ENCODE peak calls at places on chromosomes 11 and 22, in six cellular contexts. F is coronary artery; K is RWPE1; N is HFFc6; I is fibroblast of villous mesenchyme; X is CD8-positive, alpha-beta T cell. B is an unnamed sample.

GRCh38 chr11:26247340-26247739 is 84.6 kb upstream of the ANO3 start:
- DNase-seq in F (no peak), K (no peak), N (peak), I (peak), X (no peak), B (no peak)

GRCh38 chr22:23774922-23775436 is 2.3 kb downstream of the MMP11 start:
- DNase-seq in F (no peak), K (no peak), N (peak), I (peak), X (no peak), B (no peak)

GRCh38 chr11:68036717-68037239 is 2.0 kb upstream of the TCIRG1 start:
- DNase-seq in F (no peak), K (no peak), N (no peak), I (no peak), X (peak), B (no peak)

GRCh38 chr11:131408011-131408640 is 37.7 kb downstream of the NTM start:
- DNase-seq in F (no peak), K (peak), N (peak), I (peak), X (no peak), B (no peak)

GRCh38 chr11:22938691-22939090 is 78.4 kb upstream of the CCDC179 start:
- DNase-seq in F (no peak), K (no peak), N (no peak), I (no peak), X (no peak), B (no peak)

GRCh38 chr22:48705159-48705916 is 1122.3 kb downstream of the BRD1 start:
- DNase-seq in F (no peak), K (no peak), N (no peak), I (no peak), X (no peak), B (no peak)

GRCh38 chr11:62223095-62223494 is 14.6 kb downstream of the SCGB2A1 start:
- DNase-seq in F (no peak), K (no peak), N (no peak), I (no peak), X (no peak), B (no peak)

GRCh38 chr11:32325187-32325586 is 110.2 kb downstream of the WT1 start:
- DNase-seq in F (no peak), K (no peak), N (no peak), I (peak), X (no peak), B (no peak)

GRCh38 chr11:61697093-61697492 is 16.9 kb downstream of the DAGLA start:
- DNase-seq in F (no peak), K (peak), N (peak), I (no peak), X (no peak), B (no peak)

GRCh38 chr11:30406978-30407762 is 84.3 kb downstream of the ARL14EP start:
- DNase-seq in F (no peak), K (no peak), N (no peak), I (no peak), X (no peak), B (no peak)

GRCh38 chr11:21625982-21626381 is 566.9 kb upstream of the ANO5 start:
- DNase-seq in F (no peak), K (no peak), N (no peak), I (no peak), X (no peak), B (no peak)

GRCh38 chr22:31957970-31958594 is 13.7 kb downstream of the YWHAH start:
- DNase-seq in F (no peak), K (no peak), N (no peak), I (no peak), X (no peak), B (no peak)

GRCh38 chr11:46826310-46827044 is 19.6 kb downstream of the CKAP5 start:
- DNase-seq in F (peak), K (peak), N (peak), I (peak), X (peak), B (peak)

GRCh38 chr11:115194798-115195101 is 309.5 kb downstream of the CADM1 start:
- DNase-seq in F (no peak), K (no peak), N (no peak), I (no peak), X (no peak), B (no peak)

GRCh38 chr11:121489823-121490222 is 37.1 kb upstream of the SORL1-AS1 start:
- DNase-seq in F (no peak), K (no peak), N (no peak), I (no peak), X (no peak), B (no peak)

GRCh38 chr11:3159296-3160190 is 5.6 kb downstream of the OSBPL5 start:
- DNase-seq in F (no peak), K (no peak), N (no peak), I (no peak), X (peak), B (no peak)

GRCh38 chr11:71282581-71283351 is 30.4 kb upstream of the SHANK2 start:
- DNase-seq in F (peak), K (no peak), N (no peak), I (no peak), X (no peak), B (peak)

GRCh38 chr11:42770444-42771065 is 541.2 kb upstream of the API5 start:
- DNase-seq in F (no peak), K (no peak), N (no peak), I (no peak), X (no peak), B (no peak)

GRCh38 chr11:126318642-126319373 is 14.9 kb downstream of the DCPS start:
- DNase-seq in F (no peak), K (peak), N (peak), I (peak), X (peak), B (no peak)

GRCh38 chr22:38554281-38554680 is 15.7 kb downstream of the DMC1 start:
- DNase-seq in F (no peak), K (no peak), N (peak), I (peak), X (no peak), B (no peak)

GRCh38 chr11:36454991-36455611 is 55.0 kb downstream of the TRAF6 start:
- DNase-seq in F (no peak), K (no peak), N (no peak), I (peak), X (no peak), B (no peak)

GRCh38 chr22:37273126-37273845 is 9.0 kb upstream of the CYTH4 start:
- DNase-seq in F (no peak), K (no peak), N (peak), I (peak), X (no peak), B (no peak)

GRCh38 chr11:70141490-70142014 is 61.5 kb upstream of the FADD start:
- DNase-seq in F (no peak), K (no peak), N (no peak), I (no peak), X (no peak), B (no peak)

GRCh38 chr11:122108192-122108799 is 7.7 kb downstream of the BLID start:
- DNase-seq in F (no peak), K (no peak), N (peak), I (peak), X (no peak), B (no peak)

GRCh38 chr11:130527648-130528300 is 79.3 kb downstream of the ADAMTS15 start:
- DNase-seq in F (peak), K (no peak), N (no peak), I (peak), X (no peak), B (no peak)

GRCh38 chr11:3609416-3610265 is 32.2 kb downstream of the ART5 start:
- DNase-seq in F (no peak), K (peak), N (peak), I (peak), X (no peak), B (no peak)

GRCh38 chr11:131495417-131495816 is 125.0 kb downstream of the NTM start:
- DNase-seq in F (no peak), K (no peak), N (no peak), I (no peak), X (no peak), B (no peak)

GRCh38 chr11:119062779-119063178 is 4.8 kb upstream of the VPS11 start:
- DNase-seq in F (no peak), K (no peak), N (peak), I (peak), X (no peak), B (no peak)

GRCh38 chr11:19558189-19558986 is 154.2 kb upstream of the NAV2 start:
- DNase-seq in F (peak), K (no peak), N (no peak), I (no peak), X (no peak), B (no peak)

GRCh38 chr11:19557185-19557584 is 155.5 kb upstream of the NAV2 start:
- DNase-seq in F (no peak), K (no peak), N (no peak), I (no peak), X (no peak), B (no peak)

GRCh38 chr11:19560156-19560555 is 152.5 kb upstream of the NAV2 start:
- DNase-seq in F (peak), K (no peak), N (no peak), I (no peak), X (no peak), B (peak)

GRCh38 chr11:19559746-19560145 is 152.9 kb upstream of the NAV2 start:
- DNase-seq in F (peak), K (no peak), N (no peak), I (no peak), X (no peak), B (no peak)

GRCh38 chr11:19557720-19558140 is 154.9 kb upstream of the NAV2 start:
- DNase-seq in F (peak), K (peak), N (peak), I (peak), X (peak), B (peak)
- TF ChIP-seq CTCF in F (peak), K (peak), N (peak), I (peak), X (peak), B (peak)

GRCh38 chr11:109644158-109644557 is 222.2 kb downstream of the C11orf87 start:
- DNase-seq in F (no peak), K (no peak), N (no peak), I (no peak), X (no peak), B (no peak)

GRCh38 chr11:109641549-109641948 is 219.6 kb downstream of the C11orf87 start:
- DNase-seq in F (no peak), K (peak), N (peak), I (peak), X (no peak), B (no peak)
- TF ChIP-seq CTCF in F (no peak), K (no peak), N (peak), I (peak), X (no peak), B (peak)

GRCh38 chr11:14262271-14262846 is 96.6 kb downstream of the RRAS2 start:
- DNase-seq in F (no peak), K (no peak), N (no peak), I (no peak), X (no peak), B (no peak)

GRCh38 chr11:14258177-14258935 is 100.6 kb downstream of the RRAS2 start:
- DNase-seq in F (no peak), K (peak), N (peak), I (peak), X (no peak), B (no peak)

GRCh38 chr11:14259870-14260269 is 99.1 kb downstream of the RRAS2 start:
- DNase-seq in F (no peak), K (no peak), N (no peak), I (no peak), X (no peak), B (no peak)

GRCh38 chr11:14261094-14261493 is 97.9 kb downstream of the RRAS2 start:
- DNase-seq in F (no peak), K (no peak), N (no peak), I (peak), X (no peak), B (no peak)

DNA sequence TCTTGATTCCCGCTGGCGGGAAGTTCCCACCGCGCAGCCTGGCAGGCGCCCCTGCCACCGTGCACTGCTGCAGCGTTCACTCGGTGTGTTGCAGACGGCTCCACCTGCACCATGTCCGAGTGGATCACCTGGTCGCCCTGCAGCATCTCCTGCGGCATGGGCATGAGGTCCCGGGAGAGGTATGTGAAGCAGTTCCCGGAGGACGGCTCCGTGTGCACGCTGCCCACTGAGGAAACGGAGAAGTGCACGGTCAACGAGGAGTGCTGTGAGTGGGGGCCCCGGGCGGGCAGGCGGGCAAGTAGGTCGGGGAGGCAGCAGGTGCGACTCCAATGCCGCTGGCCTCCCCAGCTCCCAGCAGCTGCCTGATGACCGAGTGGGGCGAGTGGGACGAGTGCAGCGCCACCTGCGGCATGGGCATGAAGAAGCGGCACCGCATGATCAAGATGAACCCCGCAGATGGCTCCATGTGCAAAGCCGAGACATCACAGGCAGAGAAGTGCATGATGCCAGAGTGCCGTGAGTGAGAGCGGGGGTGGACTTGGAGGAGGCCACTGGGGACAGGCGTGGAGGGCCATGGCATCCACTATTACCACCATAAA is 99.7 kb downstream of the RRAS2 start:
- DNase-seq in F (no peak), K (no peak), N (no peak), I (no peak), X (no peak), B (no peak)
- TF ChIP-seq CTCF in F (no peak), K (no peak), N (no peak), I (no peak), X (no peak), B (no peak)

GRCh38 chr11:13249992-13250391 is 27.6 kb upstream of the BMAL1 start:
- DNase-seq in F (no peak), K (peak), N (peak), I (no peak), X (no peak), B (no peak)
- TF ChIP-seq CTCF in F (no peak), K (no peak), N (peak), I (peak), X (no peak), B (peak)

GRCh38 chr22:27113211-27114030 is 456.0 kb downstream of the MIAT start:
- DNase-seq in F (peak), K (peak), N (peak), I (peak), X (no peak), B (no peak)
- TF ChIP-seq CTCF in F (no peak), K (no peak), N (no peak), I (no peak), X (no peak), B (no peak)

GRCh38 chr11:101390539-101390938 is 193.3 kb downstream of the TRPC6 start:
- DNase-seq in F (no peak), K (no peak), N (no peak), I (peak), X (no peak), B (no peak)
- TF ChIP-seq CTCF in F (no peak), K (peak), N (peak), I (peak), X (no peak), B (peak)

GRCh38 chr11:59164028-59164427 is 7.9 kb upstream of the DTX4 start:
- DNase-seq in F (no peak), K (no peak), N (no peak), I (no peak), X (no peak), B (no peak)

GRCh38 chr11:59157433-59157832 is 14.5 kb upstream of the DTX4 start:
- DNase-seq in F (no peak), K (no peak), N (no peak), I (no peak), X (no peak), B (no peak)

GRCh38 chr11:59152312-59152967 is 9.8 kb downstream of the FAM111A start:
- DNase-seq in F (no peak), K (no peak), N (no peak), I (no peak), X (no peak), B (no peak)

GRCh38 chr11:59154585-59154984 is 11.9 kb downstream of the FAM111A start:
- DNase-seq in F (no peak), K (no peak), N (no peak), I (no peak), X (no peak), B (no peak)

DNA sequence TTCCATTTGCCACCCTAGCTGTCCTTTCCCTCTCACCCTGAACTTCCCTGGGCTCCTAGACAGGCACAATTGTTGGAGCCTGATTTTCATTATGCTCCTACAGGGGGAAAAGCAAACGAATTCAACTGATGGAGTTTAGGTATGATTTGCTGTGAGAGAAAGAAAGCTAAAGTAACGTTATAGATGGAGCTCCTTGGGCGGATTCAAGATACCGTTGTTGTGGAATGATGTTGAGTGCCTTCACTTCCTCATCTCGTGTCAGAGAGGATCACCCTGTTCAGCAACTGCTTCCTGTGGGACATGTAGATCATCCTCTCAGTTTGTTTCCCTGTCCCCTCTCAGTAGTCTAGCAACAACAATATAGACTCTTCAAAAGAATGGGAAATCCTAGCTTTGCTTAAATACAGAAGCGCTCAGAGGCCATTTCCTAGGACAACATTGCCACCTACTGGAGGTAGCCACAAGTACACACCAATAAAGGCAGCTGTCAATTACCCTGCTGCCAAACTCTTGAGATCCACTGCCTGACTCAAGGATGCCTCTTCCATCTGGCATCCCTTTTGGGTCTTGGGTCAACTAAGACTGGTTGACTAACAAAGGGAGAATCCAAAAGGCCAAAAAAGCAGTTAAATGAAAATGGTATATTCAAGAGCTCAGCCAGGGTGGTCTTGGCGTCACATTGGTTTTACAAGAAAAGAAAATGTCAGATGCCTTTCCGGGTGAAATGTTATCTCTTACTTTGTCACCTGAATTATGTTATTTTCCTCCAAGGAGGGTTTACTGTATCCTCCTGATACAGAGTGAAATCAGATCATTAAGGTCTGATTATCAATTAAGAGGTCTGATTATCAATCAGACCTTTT is 13.5 kb upstream of the DTX4 start:
- DNase-seq in F (no peak), K (peak), N (peak), I (peak), X (peak), B (no peak)
- TF ChIP-seq CTCF in F (peak), K (peak), N (peak), I (peak), X (peak), B (peak)

GRCh38 chr11:64919627-64920026 is 2.6 kb upstream of the ATG2A start:
- DNase-seq in F (no peak), K (no peak), N (no peak), I (no peak), X (no peak), B (no peak)

GRCh38 chr11:64917663-64917995 is 620 bp upstream of the ATG2A start:
- DNase-seq in F (no peak), K (no peak), N (no peak), I (no peak), X (no peak), B (no peak)

GRCh38 chr11:64916040-64916847 is 765 bp downstream of the ATG2A start:
- DNase-seq in F (no peak), K (peak), N (no peak), I (peak), X (peak), B (no peak)

GRCh38 chr11:64916848-64917662 is at the start of gene ATG2A:
- DNase-seq in F (peak), K (peak), N (peak), I (peak), X (peak), B (peak)

DNA sequence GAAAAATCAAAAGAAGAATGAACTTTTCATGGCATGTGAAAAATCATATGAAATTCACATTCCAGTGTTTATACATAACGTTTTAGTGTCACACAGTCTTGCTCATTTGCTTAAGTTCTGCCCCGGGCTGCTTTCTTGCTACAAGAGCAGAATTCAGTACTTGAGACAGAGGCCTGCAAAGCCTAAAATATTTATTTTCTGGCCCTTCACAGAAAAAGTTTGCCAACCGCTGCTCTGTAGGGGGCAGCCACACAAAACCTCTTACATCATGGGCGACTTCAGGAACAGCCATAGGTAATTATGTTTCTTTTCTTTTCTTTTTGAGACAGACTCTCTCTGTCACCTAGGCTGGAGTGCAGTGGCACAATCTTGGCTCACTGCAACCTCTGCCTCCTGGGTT is 1.0 kb upstream of the ATG2A start:
- DNase-seq in F (no peak), K (no peak), N (peak), I (peak), X (no peak), B (no peak)
- TF ChIP-seq CTCF in F (no peak), K (no peak), N (peak), I (peak), X (no peak), B (peak)

GRCh38 chr22:44438056-44438455 is 60.0 kb downstream of the RTL6 start:
- DNase-seq in F (peak), K (no peak), N (no peak), I (no peak), X (no peak), B (no peak)
- TF ChIP-seq CTCF in F (no peak), K (no peak), N (no peak), I (no peak), X (no peak), B (no peak)